ENCODE peak calls at places on chromosomes 5 and 9, in ten cellular contexts. N, P, D, E, C, L, Y, I, W and J are unnamed samples.
A peak's percentile ranks its signal among the peaks of the same experiment; 100 is the strongest.

GRCh38 chr9:88809836-88810235 is 181.4 kb upstream of the S1PR3 start:
- DNase-seq in N (no peak), P (no peak), D (no peak), E (no peak), C (no peak), L (no peak), Y (no peak), I (no peak), W (no peak), J (no peak)

GRCh38 chr9:2559212-2560152 is 62.1 kb upstream of the VLDLR start:
- DNase-seq in N (no peak), P (no peak), D (no peak), E (no peak), C (peak; percentile 86), L (peak; percentile 73), Y (peak; percentile 95), I (peak; percentile 94), W (no peak), J (peak; percentile 93)

GRCh38 chr9:34343605-34344004 is 14.2 kb downstream of the NUDT2 start:
- DNase-seq in N (no peak), P (no peak), D (no peak), E (no peak), C (no peak), L (no peak), Y (no peak), I (no peak), W (no peak), J (peak; percentile 60)

GRCh38 chr5:58204966-58205365 is 254.9 kb downstream of the PLK2 start:
- DNase-seq in N (no peak), P (no peak), D (no peak), E (no peak), C (no peak), L (no peak), Y (no peak), I (no peak), W (no peak), J (no peak)

GRCh38 chr5:109849478-109850088 is 159.9 kb downstream of the MAN2A1 start:
- DNase-seq in N (no peak), P (no peak), D (no peak), E (no peak), C (no peak), L (no peak), Y (no peak), I (no peak), W (no peak), J (no peak)

GRCh38 chr5:55864606-55865541 is 13.7 kb downstream of the IL31RA start:
- DNase-seq in N (no peak), P (no peak), D (no peak), E (no peak), C (no peak), L (no peak), Y (peak; percentile 12), I (no peak), W (no peak), J (no peak)

GRCh38 chr9:97740848-97741821 is 44.0 kb upstream of the XPA start:
- DNase-seq in N (no peak), P (peak; percentile 74), D (no peak), E (no peak), C (peak; percentile 60), L (peak; percentile 77), Y (peak; percentile 62), I (peak; percentile 81), W (no peak), J (peak; percentile 72)

GRCh38 chr5:67092447-67093023 is 104.1 kb downstream of the CD180 start:
- DNase-seq in N (no peak), P (no peak), D (no peak), E (no peak), C (no peak), L (no peak), Y (peak; percentile 27), I (no peak), W (no peak), J (no peak)